ENCODE peak calls at places on chromosomes 3 and 15, in four cellular contexts. W is hepatocyte, F is suprapubic skin, M is AG10803. Y is an unnamed sample.

GRCh38 chr15:85000937-85001336 is 19.3 kb downstream of the PDE8A start:
- DNase-seq in W (no peak), F (no peak), M (no peak), Y (no peak)

GRCh38 chr3:30448946-30449686 is 157.3 kb upstream of the TGFBR2 start:
- DNase-seq in W (no peak), M (peak), F (no peak), Y (no peak)

GRCh38 chr3:148331111-148331818 is 366.4 kb upstream of the AGTR1 start:
- DNase-seq in W (no peak), F (no peak), M (no peak), Y (no peak)

GRCh38 chr15:62212746-62213145 is 47.7 kb upstream of the C2CD4B start:
- DNase-seq in F (no peak), M (no peak), W (no peak), Y (no peak)

GRCh38 chr3:172259191-172259590 is 189.1 kb downstream of the GHSR start:
- DNase-seq in M (peak), F (no peak), W (no peak), Y (no peak)

GRCh38 chr3:175184392-175184791 is 325.3 kb downstream of the NAALADL2 start:
- DNase-seq in M (no peak), F (no peak), W (no peak), Y (no peak)

GRCh38 chr3:160793853-160794252 is 37.8 kb downstream of the PPM1L start:
- DNase-seq in W (no peak), F (no peak), M (no peak), Y (no peak)

GRCh38 chr3:181623924-181624694 is 87.6 kb upstream of the SOX2 start:
- DNase-seq in M (no peak), F (no peak), W (peak), Y (no peak)

GRCh38 chr15:91055548-91056331 is 33.3 kb upstream of the VPS33B start:
- DNase-seq in F (no peak), M (peak), W (peak), Y (no peak)

GRCh38 chr15:69679623-69680228 is 227.1 kb downstream of the RPLP1 start:
- DNase-seq in F (no peak), W (no peak), M (no peak), Y (no peak)

GRCh38 chr3:154749514-154749913 is 319.5 kb upstream of the GPR149 start:
- DNase-seq in M (no peak), W (no peak), F (no peak), Y (no peak)

GRCh38 chr3:179929091-179929529 is 107.6 kb downstream of the PEX5L start:
- DNase-seq in W (peak), F (no peak), M (peak), Y (no peak)

GRCh38 chr3:169494982-169495381 is 168.5 kb downstream of the MECOM start:
- DNase-seq in W (no peak), F (no peak), M (no peak), Y (no peak)

GRCh38 chr3:188683032-188683491 is 488.7 kb upstream of the TPRG1 start:
- DNase-seq in F (no peak), M (peak), W (peak), Y (no peak)

GRCh38 chr3:57951106-57951882 is 56.9 kb upstream of the FLNB start:
- DNase-seq in W (peak), M (peak), F (peak), Y (no peak)

GRCh38 chr3:61589856-61590255 is 28.5 kb downstream of the PTPRG start:
- DNase-seq in W (no peak), F (no peak), M (peak), Y (no peak)

GRCh38 chr3:55804170-55805095 is 317.3 kb upstream of the WNT5A start:
- DNase-seq in M (no peak), W (peak), F (no peak), Y (no peak)

GRCh38 chr3:155995525-155996370 is 124.6 kb upstream of the KCNAB1 start:
- DNase-seq in M (peak), W (peak), F (no peak), Y (no peak)

GRCh38 chr3:76432396-76432795 is 607.5 kb upstream of the ROBO2 start:
- DNase-seq in M (no peak), W (no peak), F (no peak), Y (no peak)

GRCh38 chr3:161673845-161674244 is 177.2 kb downstream of the OTOL1 start:
- DNase-seq in W (no peak), F (no peak), M (no peak), Y (no peak)

GRCh38 chr3:13385373-13385965 is 34.7 kb downstream of the NUP210 start:
- DNase-seq in M (no peak), W (no peak), F (no peak), Y (no peak)

GRCh38 chr3:62873672-62874397 is 1.4 kb downstream of the CADPS start:
- DNase-seq in M (peak), F (peak), W (peak), Y (no peak)

GRCh38 chr15:20295238-20295811 is 246.3 kb downstream of the GOLGA6L6 start:
- DNase-seq in F (peak), W (peak), M (no peak), Y (no peak)

GRCh38 chr3:52324676-52325075 is 8.6 kb downstream of the DNAH1 start:
- DNase-seq in M (no peak), F (no peak), W (no peak), Y (no peak)

GRCh38 chr3:86173401-86173800 is 817.5 kb downstream of the VGLL3 start:
- DNase-seq in M (no peak), F (no peak), W (no peak), Y (no peak)

GRCh38 chr15:79042213-79042928 is 48.2 kb downstream of the RASGRF1 start:
- DNase-seq in W (no peak), M (no peak), F (no peak), Y (no peak)

GRCh38 chr3:186759231-186759930 is 24.0 kb upstream of the EIF4A2 start:
- DNase-seq in M (no peak), F (no peak), W (no peak), Y (no peak)

GRCh38 chr3:169323580-169324453 is 339.7 kb downstream of the MECOM start:
- DNase-seq in M (peak), W (peak), F (no peak), Y (no peak)

GRCh38 chr3:195263193-195263924 is 7.6 kb downstream of the XXYLT1 start:
- DNase-seq in F (no peak), M (no peak), W (no peak), Y (no peak)

GRCh38 chr3:53531749-53532148 is 37.3 kb downstream of the CACNA1D start:
- DNase-seq in W (peak), F (no peak), M (no peak), Y (no peak)

GRCh38 chr15:63504979-63505841 is 817 bp downstream of the USP3 start:
- DNase-seq in F (no peak), W (peak), M (peak), Y (no peak)

GRCh38 chr3:192259661-192260060 is 467.7 kb downstream of the FGF12 start:
- DNase-seq in F (no peak), W (no peak), M (no peak), Y (no peak)

GRCh38 chr15:66743703-66744536 is 41.9 kb downstream of the SMAD6 start:
- DNase-seq in F (no peak), M (peak), W (no peak), Y (no peak)

GRCh38 chr3:4736284-4736861 is 242.9 kb upstream of the BHLHE40 start:
- DNase-seq in M (peak), W (peak), F (no peak), Y (no peak)

GRCh38 chr15:67242665-67243064 is 11.8 kb downstream of the AAGAB start:
- DNase-seq in F (no peak), W (peak), M (peak), Y (no peak)

GRCh38 chr15:80878242-80878866 is 99.2 kb downstream of the CEMIP start:
- DNase-seq in M (no peak), F (no peak), W (no peak), Y (no peak)

GRCh38 chr15:43769584-43770228 is 7.1 kb downstream of the ELL3 start:
- DNase-seq in F (no peak), M (peak), W (peak), Y (peak)

GRCh38 chr3:128430731-128431130 is 36.0 kb downstream of the DNAJB8 start:
- DNase-seq in F (no peak), M (no peak), W (no peak), Y (no peak)

GRCh38 chr3:192726386-192726785 is 955 bp downstream of the FGF12 start:
- DNase-seq in W (no peak), F (no peak), M (no peak), Y (no peak)

GRCh38 chr3:177842302-177842701 is 645.0 kb upstream of the TBL1XR1 start:
- DNase-seq in M (no peak), W (no peak), F (no peak), Y (no peak)

DNA sequence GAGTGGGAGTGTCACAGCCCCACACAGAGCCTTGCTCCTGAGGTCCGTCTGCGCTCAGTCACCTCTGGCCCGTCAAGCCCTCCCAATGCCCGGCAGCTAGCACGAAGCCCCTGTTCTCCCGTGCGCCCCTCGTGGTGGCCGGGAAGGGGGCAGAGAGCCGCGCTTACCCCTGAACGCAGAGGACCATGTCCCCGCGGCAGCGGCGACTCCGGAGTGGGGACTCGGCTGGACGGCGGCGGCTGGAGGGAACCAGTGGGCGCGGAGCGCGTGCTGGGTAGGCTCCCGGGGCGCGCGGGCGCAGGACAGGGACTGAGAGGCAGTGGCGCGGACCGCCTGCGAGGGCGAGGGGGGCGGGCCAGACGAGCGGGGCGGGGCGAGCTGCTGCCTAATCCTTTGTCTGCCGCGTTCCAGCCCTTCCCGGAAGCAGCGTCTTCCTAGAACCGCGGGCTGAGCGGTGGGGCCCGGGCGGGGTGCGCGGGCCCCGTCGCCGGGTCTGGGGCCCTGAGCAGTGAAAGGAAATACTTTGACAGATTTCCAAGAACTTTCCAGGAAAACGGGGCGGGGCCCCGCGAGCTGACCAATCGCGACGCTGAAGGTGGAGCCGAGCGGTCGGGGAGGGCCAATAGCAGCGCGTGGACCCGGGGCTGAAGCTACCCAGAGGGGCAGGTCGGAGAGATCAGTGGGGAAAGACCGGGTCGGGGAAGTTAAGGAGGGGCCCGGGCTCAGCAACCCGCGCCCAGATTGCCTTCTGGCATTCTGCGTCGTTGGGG is at the start of gene CISH:
- DNase-seq in F (peak), M (peak), W (peak), Y (peak)
- TF ChIP-seq CTCF in F (peak), M (peak), W (peak), Y (peak)

GRCh38 chr3:3196148-3196861 is 16.8 kb upstream of the CRBN start:
- DNase-seq in M (no peak), W (peak), F (no peak), Y (no peak)
- TF ChIP-seq CTCF in M (peak), W (peak), F (no peak), Y (no peak)

GRCh38 chr15:71128939-71129562 is 13.8 kb downstream of the THSD4 start:
- DNase-seq in M (no peak), W (no peak), F (no peak), Y (no peak)

GRCh38 chr15:71129660-71130059 is 14.4 kb downstream of the THSD4 start:
- DNase-seq in M (no peak), W (no peak), F (no peak), Y (no peak)

GRCh38 chr15:71124937-71125755 is 9.9 kb downstream of the THSD4 start:
- DNase-seq in F (no peak), W (no peak), M (no peak), Y (no peak)

GRCh38 chr15:71127083-71127482 is 11.8 kb downstream of the THSD4 start:
- DNase-seq in W (no peak), F (no peak), M (no peak), Y (no peak)

DNA sequence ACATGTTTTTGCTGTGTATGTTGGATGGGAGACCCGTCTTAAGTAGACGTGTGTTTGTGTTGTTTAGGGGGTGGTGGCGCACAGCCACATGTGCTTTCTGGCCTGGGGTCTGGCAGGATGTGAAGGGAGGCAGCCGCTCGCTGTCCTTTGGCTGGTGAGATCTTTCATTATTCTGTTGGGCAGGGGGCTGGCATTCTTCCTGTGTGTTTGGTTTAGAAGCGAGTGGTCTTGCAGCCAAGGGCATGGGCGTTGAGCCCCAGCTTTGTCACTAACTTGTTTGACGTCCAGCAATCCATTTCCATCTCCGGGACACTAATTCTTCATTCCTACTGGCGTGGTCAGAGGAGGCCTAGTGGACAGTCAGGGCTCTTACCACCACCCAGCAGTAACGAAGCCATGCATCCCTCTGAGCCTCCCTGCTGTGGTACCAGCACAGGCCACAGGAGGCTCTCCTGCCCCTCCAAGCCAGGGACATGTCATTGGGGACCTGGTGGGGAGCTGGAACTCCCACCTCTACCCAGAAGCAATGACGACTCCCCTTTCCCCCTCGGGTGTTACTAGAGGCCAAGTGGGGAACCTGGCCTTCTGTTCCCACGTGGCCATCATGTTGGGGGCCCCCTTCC is 10.7 kb downstream of the THSD4 start:
- DNase-seq in M (no peak), F (no peak), W (no peak), Y (no peak)
- TF ChIP-seq CTCF in M (no peak), F (no peak), W (no peak), Y (no peak)

GRCh38 chr15:77634266-77634962 is 1.7 kb upstream of the LINGO1 start:
- DNase-seq in F (no peak), M (peak), W (peak), Y (peak)
- TF ChIP-seq CTCF in F (no peak), M (peak), W (peak), Y (no peak)

GRCh38 chr15:33354411-33354810 is 43.6 kb downstream of the RYR3 start:
- DNase-seq in M (no peak), W (no peak), F (no peak), Y (no peak)
- TF ChIP-seq CTCF in M (no peak), W (no peak), F (no peak), Y (no peak)

DNA sequence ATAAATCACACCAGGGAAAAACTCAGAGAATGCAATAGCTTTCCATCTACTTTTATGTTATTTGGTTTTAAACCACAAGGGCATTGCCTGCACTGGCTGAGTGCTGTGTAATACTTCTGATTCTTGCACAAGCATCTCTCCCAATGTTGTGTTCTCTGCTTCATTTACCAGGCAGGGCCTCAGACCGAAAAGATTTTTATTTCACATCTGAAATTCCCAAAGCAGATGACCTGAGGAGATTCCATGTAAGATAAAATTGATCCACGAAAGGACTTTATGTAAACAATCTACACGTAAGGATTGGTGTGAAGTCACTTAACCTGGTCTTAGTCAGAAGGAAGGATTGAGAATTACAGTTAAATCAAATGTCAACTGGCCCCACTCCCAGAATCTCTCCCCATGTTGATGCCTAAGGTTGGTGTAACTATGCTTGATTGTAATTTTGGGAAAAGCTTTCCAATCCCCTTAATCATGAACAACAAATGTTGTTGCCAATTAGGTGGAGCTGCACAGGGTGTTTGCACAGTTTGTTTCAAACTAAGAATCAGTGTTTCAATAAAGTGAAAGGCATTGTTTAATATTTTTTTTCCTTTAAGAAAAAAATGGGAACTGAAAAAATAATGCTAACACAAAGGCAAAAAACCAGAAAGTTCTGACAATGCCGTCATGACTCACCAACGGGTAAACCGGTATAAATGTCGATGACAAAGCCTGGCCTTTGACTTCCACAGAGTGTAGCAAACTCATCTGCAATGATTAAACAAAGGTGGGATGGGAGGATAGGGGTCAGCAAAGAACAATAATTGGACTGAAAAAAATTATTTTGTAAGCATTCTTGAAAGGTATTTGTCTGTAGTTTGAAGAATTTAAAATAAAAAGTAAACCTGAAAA is 128.6 kb downstream of the DUT start:
- DNase-seq in M (peak), W (no peak), F (no peak), Y (no peak)
- TF ChIP-seq CTCF in M (peak), W (no peak), F (no peak), Y (no peak)

GRCh38 chr15:101276501-101277037 is 716 bp downstream of the SELENOS start:
- DNase-seq in M (peak), F (no peak), W (peak), Y (no peak)
- TF ChIP-seq CTCF in M (peak), F (no peak), W (peak), Y (no peak)

GRCh38 chr15:25783607-25784131 is 79.5 kb downstream of the ATP10A start:
- DNase-seq in F (no peak), M (peak), W (no peak), Y (no peak)
- TF ChIP-seq CTCF in F (no peak), M (peak), W (peak), Y (no peak)

DNA sequence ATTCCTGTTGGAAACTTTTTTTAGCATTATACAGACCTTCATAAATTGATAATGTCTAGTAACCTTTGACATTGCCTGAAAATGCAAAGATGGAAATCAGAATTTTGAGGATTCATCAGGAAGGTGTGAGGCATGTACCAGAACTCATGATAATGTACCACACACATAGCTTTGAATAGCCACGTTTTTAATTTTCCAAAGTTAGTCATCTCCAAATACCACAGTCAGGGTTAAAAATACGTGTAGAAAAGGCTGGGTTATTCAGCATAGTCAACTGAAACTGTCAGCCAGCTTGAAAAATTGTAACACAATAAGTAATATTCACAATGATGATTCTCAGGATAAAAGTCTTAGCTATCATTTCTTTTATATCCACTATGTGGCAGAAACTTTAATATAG is 102.0 kb upstream of the THRB start:
- DNase-seq in F (no peak), M (no peak), W (no peak), Y (no peak)
- TF ChIP-seq CTCF in F (no peak), M (no peak), W (no peak), Y (no peak)

GRCh38 chr15:60297047-60297446 is 100.7 kb downstream of the ANXA2 start:
- DNase-seq in W (no peak), F (no peak), M (no peak), Y (no peak)

GRCh38 chr15:60301024-60301423 is 96.8 kb downstream of the ANXA2 start:
- DNase-seq in M (no peak), F (no peak), W (no peak), Y (no peak)

GRCh38 chr15:60299452-60300047 is 98.2 kb downstream of the ANXA2 start:
- DNase-seq in M (peak), F (peak), W (peak), Y (no peak)
- TF ChIP-seq CTCF in M (peak), F (no peak), W (no peak), Y (no peak)

Y was measured in omental fat pad.